ENCODE peak calls at places on chromosomes 11 and 22, in five cellular contexts. C is testis, L is GM12865, B is progenitor cell of endocrine pancreas, U is AG10803. S is an unnamed sample.

GRCh38 chr11:723120-723883 is 17.3 kb downstream of the EPS8L2 start:
- DNase-seq in U (peak), C (peak), L (peak), B (no peak), S (no peak)

GRCh38 chr22:42433754-42434153 is 1.6 kb upstream of the NFAM1 start:
- DNase-seq in L (no peak), C (no peak), U (no peak), B (no peak), S (no peak)

GRCh38 chr11:56932572-56933235 is 56.0 kb upstream of the OR5AK2 start:
- DNase-seq in U (peak), B (no peak), C (no peak), L (no peak), S (no peak)

GRCh38 chr11:9273430-9274336 is 8.5 kb upstream of the DENND5A start:
- DNase-seq in U (peak), C (no peak), L (no peak), B (no peak), S (no peak)

GRCh38 chr11:27233654-27234042 is 129.4 kb downstream of the CCDC34 start:
- DNase-seq in B (no peak), L (peak), C (no peak), U (peak), S (no peak)

GRCh38 chr22:41524283-41524682 is 20.0 kb downstream of the POLR3H start:
- DNase-seq in U (peak), B (no peak), C (peak), L (no peak), S (no peak)

GRCh38 chr22:35310556-35311550 is 11.2 kb downstream of the TOM1 start:
- DNase-seq in U (no peak), L (peak), C (no peak), B (no peak), S (no peak)

GRCh38 chr22:49953680-49954344 is 6.8 kb upstream of the PIM3 start:
- DNase-seq in L (no peak), C (no peak), B (no peak), U (no peak), S (no peak)

GRCh38 chr11:119551726-119552510 is 128.9 kb upstream of the THY1 start:
- DNase-seq in L (no peak), B (no peak), U (peak), C (no peak), S (no peak)

GRCh38 chr11:44147751-44148150 is 52.3 kb downstream of the EXT2 start:
- DNase-seq in L (no peak), U (no peak), C (no peak), B (no peak), S (no peak)

GRCh38 chr11:122755409-122755808 is 82.9 kb upstream of the CRTAM start:
- DNase-seq in C (peak), L (no peak), U (no peak), B (no peak), S (no peak)

GRCh38 chr11:76808158-76808557 is 25.0 kb downstream of the TSKU start:
- DNase-seq in B (no peak), U (no peak), C (no peak), L (no peak), S (no peak)

GRCh38 chr11:70647188-70648166 is 249.1 kb downstream of the CTTN start:
- DNase-seq in C (no peak), U (no peak), L (no peak), B (no peak), S (no peak)

GRCh38 chr11:132496341-132496740 is 1036.0 kb downstream of the OPCML start:
- DNase-seq in C (peak), L (no peak), U (peak), B (no peak), S (no peak)

GRCh38 chr11:118115048-118115447 is 28.3 kb upstream of the SMIM35 start:
- DNase-seq in B (no peak), L (no peak), C (no peak), U (no peak), S (no peak)

GRCh38 chr22:30754971-30755759 is 60.5 kb downstream of the OSBP2 start:
- DNase-seq in C (peak), B (peak), L (peak), U (peak), S (peak)

GRCh38 chr11:76455331-76455730 is 10.5 kb downstream of the EMSY start:
- DNase-seq in L (no peak), B (no peak), C (no peak), U (no peak), S (peak)

GRCh38 chr11:65584102-65584501 is 8.2 kb downstream of the EHBP1L1 start:
- DNase-seq in B (no peak), L (no peak), C (no peak), U (no peak), S (no peak)

GRCh38 chr11:117814766-117815261 is 9.7 kb downstream of the FXYD2 start:
- DNase-seq in B (no peak), C (peak), U (no peak), L (peak), S (no peak)

GRCh38 chr22:50000587-50001387 is 11.8 kb downstream of the IL17REL start:
- DNase-seq in C (no peak), B (peak), L (no peak), U (no peak), S (no peak)

DNA sequence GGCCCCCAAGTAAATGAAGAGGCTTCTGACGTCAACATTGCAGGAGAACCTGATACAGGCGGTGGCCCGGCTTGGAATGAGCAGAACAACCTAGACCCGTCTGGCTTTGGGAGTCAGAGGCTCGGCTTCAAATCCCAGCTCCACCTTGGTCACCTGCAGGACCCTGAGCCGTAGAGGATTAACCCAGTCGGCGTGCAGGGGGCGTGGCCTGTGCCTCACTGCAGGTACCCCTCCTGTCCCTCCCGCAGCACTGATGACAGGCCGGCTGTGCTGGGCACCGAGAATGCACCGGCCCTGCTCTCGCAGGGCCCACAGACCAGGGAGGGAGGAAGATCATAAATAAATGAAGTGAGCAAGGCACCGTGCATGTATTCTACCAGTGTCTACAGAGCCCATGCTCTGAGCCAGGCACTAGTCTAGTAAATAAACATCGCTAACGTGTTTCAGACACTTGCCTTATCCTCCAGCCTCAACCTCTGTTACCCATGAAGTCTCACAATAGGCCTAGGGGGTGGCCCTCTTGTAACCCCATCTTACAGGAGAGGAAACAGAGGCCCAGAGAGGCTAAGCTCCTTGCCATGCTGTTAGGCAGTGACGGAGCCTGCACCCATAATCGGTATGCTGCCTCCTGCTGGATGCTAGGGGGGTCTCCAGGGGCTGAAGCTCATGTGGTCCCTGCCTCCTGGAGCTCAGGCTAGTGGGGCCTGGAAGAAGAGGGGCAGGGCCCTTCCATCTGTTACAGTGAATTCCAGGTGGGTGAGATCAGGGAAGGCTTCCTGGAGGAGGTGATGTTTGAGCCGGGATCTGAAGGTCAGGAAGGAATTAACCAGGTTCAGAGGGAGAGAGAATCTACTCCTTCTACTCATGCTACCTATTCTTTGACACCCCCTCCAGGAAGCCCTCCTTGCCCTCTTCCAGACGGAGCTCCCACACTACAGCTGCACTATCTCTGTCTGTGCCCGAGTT is 53.4 kb downstream of the RTL6 start:
- DNase-seq in C (no peak), L (no peak), U (no peak), B (no peak), S (no peak)
- TF ChIP-seq CTCF in C (no peak), L (no peak), U (no peak), B (peak), S (peak)

GRCh38 chr11:60798631-60799030 is 13.5 kb downstream of the MS4A10 start:
- DNase-seq in U (no peak), C (no peak), L (no peak), B (no peak), S (no peak)
- TF ChIP-seq CTCF in U (no peak), C (no peak), L (no peak), B (no peak), S (no peak)

GRCh38 chr22:39805117-39805516 is 88.4 kb downstream of the ENTHD1 start:
- DNase-seq in U (no peak), C (no peak), L (no peak), B (no peak), S (no peak)

GRCh38 chr22:39809772-39810557 is 83.6 kb downstream of the ENTHD1 start:
- DNase-seq in C (no peak), U (no peak), L (peak), B (no peak), S (no peak)

GRCh38 chr22:39802682-39803081 is 90.9 kb downstream of the ENTHD1 start:
- DNase-seq in B (no peak), L (no peak), U (no peak), C (no peak), S (no peak)

GRCh38 chr22:39808087-39808486 is 85.5 kb downstream of the ENTHD1 start:
- DNase-seq in U (no peak), L (peak), C (no peak), B (no peak), S (no peak)
- TF ChIP-seq CTCF in U (peak), L (peak), C (no peak), B (peak), S (peak)

GRCh38 chr11:47328449-47329390 is 23.8 kb downstream of the MYBPC3 start:
- DNase-seq in L (peak), U (no peak), B (no peak), C (no peak), S (no peak)
- TF ChIP-seq CTCF in L (peak), U (no peak), B (no peak), C (no peak), S (no peak)

GRCh38 chr11:67275606-67276409 is 9.5 kb downstream of the GRK2 start:
- DNase-seq in B (no peak), L (no peak), U (no peak), C (no peak), S (no peak)
- TF ChIP-seq CTCF in B (no peak), L (no peak), U (no peak), C (no peak), S (no peak)

GRCh38 chr22:22112533-22113294 is 130.1 kb upstream of the TOP3B start:
- DNase-seq in U (no peak), C (no peak), L (no peak), B (no peak), S (no peak)

GRCh38 chr22:22111267-22111751 is 128.7 kb upstream of the TOP3B start:
- DNase-seq in U (peak), C (no peak), L (peak), B (no peak), S (no peak)

GRCh38 chr22:22111983-22112382 is 129.4 kb upstream of the TOP3B start:
- DNase-seq in B (no peak), C (no peak), L (no peak), U (no peak), S (no peak)

GRCh38 chr22:22109693-22110466 is 127.3 kb upstream of the TOP3B start:
- DNase-seq in U (no peak), L (no peak), B (no peak), C (no peak), S (no peak)

GRCh38 chr22:22110548-22111266 is 128.1 kb upstream of the TOP3B start:
- DNase-seq in L (peak), U (peak), C (peak), B (peak), S (peak)
- TF ChIP-seq CTCF in L (peak), U (peak), C (peak), B (peak), S (peak)

GRCh38 chr22:28600546-28601143 is 79.0 kb downstream of the TTC28 start:
- DNase-seq in C (no peak), L (peak), U (peak), B (no peak), S (no peak)
- TF ChIP-seq CTCF in C (peak), L (peak), U (peak), B (peak), S (peak)